ENCODE peak calls at places on chromosome 6, in eight cellular contexts. R is NCI-H748 treated with DMSO at 0.1 percent for 48 hours; Q is posterior cingulate gyrus; G is midbrain; F is progenitor cell of endocrine pancreas; A is 8988T; E is activated CD8-positive, alpha-beta memory T cell treated with anti-CD3 and anti-CD28 coated beads for 48 hours; L is activated CD8-positive, alpha-beta T cell treated with anti-CD3 and anti-CD28 coated beads, Interleukin-2, amount 10 ng/mL, durations not matched to agents 7 days and 5 days. T is an unnamed sample.

GRCh38 chr6:3165631-3166534 is 8.5 kb upstream of the TUBB2A start:
- DNase-seq in R (no peak), Q (no peak), G (no peak), F (no peak), A (no peak), E (no peak), L (no peak), T (no peak)

GRCh38 chr6:165864925-165865324 is 201.9 kb upstream of the PDE10A start:
- DNase-seq in R (no peak), Q (no peak), G (no peak), F (no peak), A (no peak), E (no peak), L (no peak), T (no peak)

GRCh38 chr6:134502614-134503541 is 185.0 kb upstream of the SGK1 start:
- DNase-seq in R (no peak), Q (no peak), G (peak), F (no peak), A (no peak), E (no peak), L (no peak), T (peak)

GRCh38 chr6:137903933-137904821 is 37.1 kb downstream of the TNFAIP3 start:
- DNase-seq in R (no peak), Q (no peak), G (no peak), F (no peak), A (no peak), E (peak), L (peak), T (peak)

GRCh38 chr6:132405143-132405915 is 4.1 kb upstream of the MOXD1 start:
- DNase-seq in R (no peak), Q (no peak), G (no peak), F (no peak), A (no peak), E (no peak), L (no peak), T (peak)

GRCh38 chr6:142697912-142698311 is 247.1 kb downstream of the HIVEP2 start:
- DNase-seq in R (no peak), Q (no peak), G (no peak), F (no peak), A (no peak), E (no peak), L (no peak), T (no peak)

GRCh38 chr6:125194980-125195379 is 41.4 kb downstream of the TPD52L1 start:
- DNase-seq in R (no peak), Q (no peak), G (no peak), F (no peak), A (no peak), E (no peak), L (no peak), T (no peak)

GRCh38 chr6:46525583-46525982 is 34.3 kb upstream of the RCAN2 start:
- DNase-seq in R (no peak), Q (no peak), G (no peak), F (no peak), A (no peak), E (no peak), L (no peak), T (no peak)

GRCh38 chr6:16503919-16504554 is 257.2 kb downstream of the ATXN1 start:
- DNase-seq in R (no peak), Q (no peak), G (no peak), F (no peak), A (no peak), E (no peak), L (peak), T (no peak)

GRCh38 chr6:69866351-69867074 is at the start of gene COL19A1:
- DNase-seq in R (peak), Q (peak), G (peak), F (peak), A (no peak), E (no peak), L (peak), T (peak)

GRCh38 chr6:89597988-89598387 is 40.6 kb downstream of the LYRM2 start:
- DNase-seq in R (peak), Q (no peak), G (peak), F (no peak), A (peak), E (no peak), L (peak), T (peak)

GRCh38 chr6:3885262-3886036 is 36.3 kb downstream of the FAM50B start:
- DNase-seq in R (no peak), Q (no peak), G (no peak), F (no peak), A (peak), E (no peak), L (no peak), T (no peak)

GRCh38 chr6:170125447-170126300 is 165.2 kb downstream of the DLL1 start:
- DNase-seq in R (no peak), Q (no peak), G (no peak), F (no peak), A (no peak), E (no peak), L (no peak), T (no peak)

GRCh38 chr6:44043036-44043478 is 84.2 kb downstream of the MRPL14 start:
- DNase-seq in R (no peak), Q (no peak), G (no peak), F (no peak), A (no peak), E (no peak), L (no peak), T (no peak)

GRCh38 chr6:23659125-23659524 is 466.9 kb upstream of the NRSN1 start:
- DNase-seq in R (peak), Q (peak), G (peak), F (peak), A (no peak), E (no peak), L (no peak), T (peak)